ENCODE peak calls at places on chromosomes 11 and 22, in six cellular contexts. One of them, this sample, is unnamed.

GRCh38 chr11:47052165-47052564 is 115.6 kb downstream of the CSTPP1 start:
- DNase-seq in psoas muscle: no peak
- DNase-seq in Calu3: no peak
- DNase-seq in fibroblast of mammary gland: no peak
- DNase-seq in tibial artery: no peak
- DNase-seq in fibroblast of lung: no peak
- DNase-seq in this sample: peak

GRCh38 chr11:117980280-117980679 is 5.9 kb upstream of the IL10RA start:
- DNase-seq in psoas muscle: no peak
- DNase-seq in Calu3: no peak
- DNase-seq in fibroblast of mammary gland: no peak
- DNase-seq in tibial artery: no peak
- DNase-seq in fibroblast of lung: no peak
- DNase-seq in this sample: no peak

GRCh38 chr11:19352736-19353110 is 112.0 kb upstream of the E2F8 start:
- DNase-seq in psoas muscle: no peak
- DNase-seq in Calu3: no peak
- DNase-seq in fibroblast of mammary gland: no peak
- DNase-seq in tibial artery: no peak
- DNase-seq in fibroblast of lung: no peak
- DNase-seq in this sample: no peak

GRCh38 chr22:32836286-32836859 is 34.9 kb downstream of the TIMP3 start:
- DNase-seq in psoas muscle: no peak
- DNase-seq in Calu3: peak
- DNase-seq in fibroblast of mammary gland: peak
- DNase-seq in tibial artery: peak
- DNase-seq in fibroblast of lung: no peak
- DNase-seq in this sample: peak

GRCh38 chr11:19576054-19576453 is 136.6 kb upstream of the NAV2 start:
- DNase-seq in psoas muscle: no peak
- DNase-seq in Calu3: no peak
- DNase-seq in fibroblast of mammary gland: peak
- DNase-seq in tibial artery: no peak
- DNase-seq in fibroblast of lung: no peak
- DNase-seq in this sample: no peak

GRCh38 chr11:19867064-19867463 is 154.4 kb downstream of the NAV2 start:
- DNase-seq in psoas muscle: no peak
- DNase-seq in Calu3: no peak
- DNase-seq in fibroblast of mammary gland: no peak
- DNase-seq in tibial artery: no peak
- DNase-seq in fibroblast of lung: no peak
- DNase-seq in this sample: no peak

GRCh38 chr11:2092956-2093412 is 46.2 kb downstream of the IGF2 start:
- DNase-seq in psoas muscle: peak
- DNase-seq in Calu3: peak
- DNase-seq in fibroblast of mammary gland: peak
- DNase-seq in tibial artery: peak
- DNase-seq in fibroblast of lung: peak
- DNase-seq in this sample: peak

GRCh38 chr22:43242627-43243026 is 55.7 kb upstream of the TTLL12 start:
- DNase-seq in psoas muscle: no peak
- DNase-seq in Calu3: no peak
- DNase-seq in fibroblast of mammary gland: no peak
- DNase-seq in tibial artery: no peak
- DNase-seq in fibroblast of lung: no peak
- DNase-seq in this sample: no peak

GRCh38 chr22:31822523-31822922 is 68.7 kb downstream of the DEPDC5 start:
- DNase-seq in psoas muscle: no peak
- DNase-seq in Calu3: no peak
- DNase-seq in fibroblast of mammary gland: no peak
- DNase-seq in tibial artery: no peak
- DNase-seq in fibroblast of lung: no peak
- DNase-seq in this sample: no peak
- TF ChIP-seq CTCF in psoas muscle: no peak
- TF ChIP-seq CTCF in Calu3: no peak
- TF ChIP-seq CTCF in fibroblast of mammary gland: no peak
- TF ChIP-seq CTCF in tibial artery: no peak
- TF ChIP-seq CTCF in fibroblast of lung: no peak
- TF ChIP-seq CTCF in this sample: no peak

GRCh38 chr22:19943665-19944026 is 2.0 kb upstream of the TXNRD2 start:
- DNase-seq in psoas muscle: no peak
- DNase-seq in Calu3: no peak
- DNase-seq in fibroblast of mammary gland: peak
- DNase-seq in tibial artery: peak
- DNase-seq in fibroblast of lung: peak
- DNase-seq in this sample: peak

GRCh38 chr22:19951351-19951750 is 9.7 kb upstream of the TXNRD2 start:
- DNase-seq in psoas muscle: no peak
- DNase-seq in Calu3: no peak
- DNase-seq in fibroblast of mammary gland: no peak
- DNase-seq in tibial artery: no peak
- DNase-seq in fibroblast of lung: no peak
- DNase-seq in this sample: no peak

GRCh38 chr22:19942071-19942885 is 660 bp upstream of the TXNRD2 start:
- DNase-seq in psoas muscle: no peak
- DNase-seq in Calu3: no peak
- DNase-seq in fibroblast of mammary gland: peak
- DNase-seq in tibial artery: peak
- DNase-seq in fibroblast of lung: no peak
- DNase-seq in this sample: peak

GRCh38 chr22:19942886-19943664 is 1.5 kb upstream of the TXNRD2 start:
- DNase-seq in psoas muscle: no peak
- DNase-seq in Calu3: no peak
- DNase-seq in fibroblast of mammary gland: peak
- DNase-seq in tibial artery: peak
- DNase-seq in fibroblast of lung: peak
- DNase-seq in this sample: peak

DNA sequence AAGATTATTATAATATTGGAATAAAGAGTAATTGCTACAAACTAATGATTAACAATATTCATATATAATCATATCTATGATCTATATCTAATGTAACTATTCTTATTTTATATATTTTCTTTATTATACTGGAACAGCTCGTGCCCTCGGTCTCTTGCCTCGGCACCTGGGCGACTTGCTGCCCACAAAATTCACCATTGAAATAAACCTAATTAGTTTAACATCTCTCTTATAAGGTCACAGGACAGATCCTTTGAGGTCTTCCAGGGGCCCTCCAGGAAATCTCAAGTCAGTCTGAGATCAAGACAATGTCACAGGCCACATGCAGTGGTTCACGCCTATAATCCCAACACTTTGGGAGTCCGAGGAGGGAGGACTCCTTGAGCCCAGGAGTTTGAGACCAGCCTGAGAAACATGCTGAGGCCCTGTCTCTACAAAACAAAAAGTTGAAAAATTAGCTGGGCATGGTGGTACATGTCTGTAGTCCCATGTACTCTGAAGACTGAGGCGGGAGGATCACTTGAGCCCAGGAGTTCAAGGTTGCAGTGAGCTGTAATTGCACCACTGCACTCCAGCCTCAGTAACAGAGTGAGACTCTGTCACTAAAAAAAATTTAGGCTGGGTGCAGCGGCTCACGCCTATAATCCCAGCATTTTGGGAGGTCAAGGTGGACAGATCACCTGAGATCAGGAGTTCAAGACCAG is 6.6 kb upstream of the TXNRD2 start:
- DNase-seq in psoas muscle: no peak
- DNase-seq in Calu3: no peak
- DNase-seq in fibroblast of mammary gland: no peak
- DNase-seq in tibial artery: no peak
- DNase-seq in fibroblast of lung: no peak
- DNase-seq in this sample: no peak
- TF ChIP-seq CTCF in psoas muscle: no peak
- TF ChIP-seq CTCF in Calu3: no peak
- TF ChIP-seq CTCF in fibroblast of mammary gland: no peak
- TF ChIP-seq CTCF in tibial artery: no peak
- TF ChIP-seq CTCF in fibroblast of lung: no peak
- TF ChIP-seq CTCF in this sample: no peak

GRCh38 chr22:17748555-17749353 is 25.5 kb downstream of the BID start:
- DNase-seq in psoas muscle: no peak
- DNase-seq in Calu3: no peak
- DNase-seq in fibroblast of mammary gland: no peak
- DNase-seq in tibial artery: no peak
- DNase-seq in fibroblast of lung: no peak
- DNase-seq in this sample: no peak
- TF ChIP-seq CTCF in psoas muscle: no peak
- TF ChIP-seq CTCF in Calu3: no peak
- TF ChIP-seq CTCF in fibroblast of mammary gland: no peak
- TF ChIP-seq CTCF in tibial artery: no peak
- TF ChIP-seq CTCF in fibroblast of lung: no peak
- TF ChIP-seq CTCF in this sample: no peak

DNA sequence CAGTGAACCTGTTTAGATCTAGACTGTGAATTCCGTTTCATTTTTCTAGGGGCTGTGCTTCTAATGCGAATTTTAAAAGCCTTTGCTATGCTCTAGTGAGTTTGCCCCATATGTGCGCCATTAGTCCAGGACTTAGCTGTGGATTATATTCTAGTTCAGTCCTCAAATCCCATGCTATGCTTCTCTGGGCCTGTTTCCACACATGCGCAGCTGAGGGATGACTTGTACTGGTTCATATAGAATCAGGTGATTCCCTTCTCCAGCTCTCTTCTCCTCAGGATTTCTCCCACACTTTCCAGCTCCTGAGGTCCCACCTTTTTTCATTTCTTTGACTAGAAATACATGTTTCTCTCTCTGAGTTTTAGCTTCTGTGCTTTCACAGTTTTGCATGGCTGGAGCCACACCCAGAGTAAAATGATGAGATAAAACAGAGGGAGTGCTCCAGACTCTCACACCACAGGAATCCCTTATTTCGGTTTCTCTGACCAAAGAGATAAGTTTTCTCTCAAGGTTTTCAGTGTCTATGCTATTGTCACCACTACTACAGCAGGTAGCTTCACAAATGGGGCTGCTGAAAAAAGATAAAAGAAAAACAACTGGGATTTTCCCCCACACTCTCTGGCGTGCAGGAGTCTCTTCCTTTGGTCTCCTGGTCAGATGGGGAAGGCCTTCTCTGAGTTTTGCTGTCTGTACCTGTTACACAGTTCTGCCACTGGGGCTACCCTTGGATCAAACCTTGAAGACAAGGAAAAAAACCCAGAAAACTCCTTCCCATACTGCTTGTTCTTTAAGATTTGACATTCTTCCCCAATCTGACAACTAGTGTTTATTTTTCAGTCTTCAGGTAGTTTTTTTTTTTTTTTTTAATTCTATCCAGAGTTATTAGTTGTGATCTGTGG is 96.2 kb upstream of the TEAD1 start:
- DNase-seq in psoas muscle: no peak
- DNase-seq in Calu3: no peak
- DNase-seq in fibroblast of mammary gland: no peak
- DNase-seq in tibial artery: no peak
- DNase-seq in fibroblast of lung: peak
- DNase-seq in this sample: no peak
- TF ChIP-seq CTCF in psoas muscle: no peak
- TF ChIP-seq CTCF in Calu3: no peak
- TF ChIP-seq CTCF in fibroblast of mammary gland: no peak
- TF ChIP-seq CTCF in tibial artery: no peak
- TF ChIP-seq CTCF in fibroblast of lung: no peak
- TF ChIP-seq CTCF in this sample: no peak

DNA sequence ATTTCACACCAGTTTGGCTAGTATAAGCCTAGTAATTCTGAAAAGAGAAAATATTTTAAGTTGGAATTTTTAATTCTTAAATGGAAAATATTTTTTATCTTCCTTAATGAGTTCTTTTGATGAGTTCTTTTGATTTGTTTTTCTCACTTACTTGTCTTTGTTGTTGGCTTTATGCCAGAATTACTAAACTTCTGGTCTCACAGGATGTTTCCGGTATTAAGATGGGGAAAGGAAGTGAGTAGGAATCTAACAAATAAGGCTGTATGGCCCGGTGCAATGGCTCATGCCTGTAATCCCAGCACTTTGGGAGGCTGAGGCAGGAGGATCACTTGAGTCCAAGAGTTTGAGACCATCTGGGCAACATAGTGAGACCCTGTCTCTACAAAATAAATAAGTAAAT is 106.4 kb downstream of the ARHGAP42 start:
- DNase-seq in psoas muscle: no peak
- DNase-seq in Calu3: no peak
- DNase-seq in fibroblast of mammary gland: no peak
- DNase-seq in tibial artery: no peak
- DNase-seq in fibroblast of lung: no peak
- DNase-seq in this sample: no peak
- TF ChIP-seq CTCF in psoas muscle: no peak
- TF ChIP-seq CTCF in Calu3: no peak
- TF ChIP-seq CTCF in fibroblast of mammary gland: no peak
- TF ChIP-seq CTCF in tibial artery: no peak
- TF ChIP-seq CTCF in fibroblast of lung: no peak
- TF ChIP-seq CTCF in this sample: no peak

GRCh38 chr11:64784813-64785581 is 6.7 kb upstream of the SF1 start:
- DNase-seq in psoas muscle: no peak
- DNase-seq in Calu3: no peak
- DNase-seq in fibroblast of mammary gland: no peak
- DNase-seq in tibial artery: no peak
- DNase-seq in fibroblast of lung: no peak
- DNase-seq in this sample: no peak
- TF ChIP-seq CTCF in psoas muscle: no peak
- TF ChIP-seq CTCF in Calu3: no peak
- TF ChIP-seq CTCF in fibroblast of mammary gland: no peak
- TF ChIP-seq CTCF in tibial artery: no peak
- TF ChIP-seq CTCF in fibroblast of lung: no peak
- TF ChIP-seq CTCF in this sample: no peak

DNA sequence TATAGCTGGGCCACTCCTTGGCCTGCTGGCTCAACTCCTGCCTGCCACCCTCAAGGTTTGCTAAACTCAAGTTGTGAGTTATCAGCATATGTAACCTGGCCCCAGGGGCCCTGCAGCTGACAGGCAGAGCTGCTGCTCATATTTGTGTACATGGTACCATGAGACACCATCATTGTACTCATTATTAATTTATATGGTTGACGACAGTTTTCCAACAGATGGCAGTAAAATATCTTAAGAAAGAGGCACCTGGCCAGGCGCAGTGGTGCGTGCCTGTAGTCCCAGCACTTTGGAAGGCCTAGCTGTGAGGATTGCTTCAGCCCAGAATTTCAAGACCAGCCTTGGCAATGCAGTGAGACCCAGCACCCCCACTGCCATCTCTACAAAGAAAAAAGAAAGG is 11.4 kb upstream of the DENND5A start:
- DNase-seq in psoas muscle: no peak
- DNase-seq in Calu3: peak
- DNase-seq in fibroblast of mammary gland: no peak
- DNase-seq in tibial artery: peak
- DNase-seq in fibroblast of lung: no peak
- DNase-seq in this sample: no peak
- TF ChIP-seq CTCF in psoas muscle: no peak
- TF ChIP-seq CTCF in Calu3: no peak
- TF ChIP-seq CTCF in fibroblast of mammary gland: no peak
- TF ChIP-seq CTCF in tibial artery: no peak
- TF ChIP-seq CTCF in fibroblast of lung: no peak
- TF ChIP-seq CTCF in this sample: no peak

DNA sequence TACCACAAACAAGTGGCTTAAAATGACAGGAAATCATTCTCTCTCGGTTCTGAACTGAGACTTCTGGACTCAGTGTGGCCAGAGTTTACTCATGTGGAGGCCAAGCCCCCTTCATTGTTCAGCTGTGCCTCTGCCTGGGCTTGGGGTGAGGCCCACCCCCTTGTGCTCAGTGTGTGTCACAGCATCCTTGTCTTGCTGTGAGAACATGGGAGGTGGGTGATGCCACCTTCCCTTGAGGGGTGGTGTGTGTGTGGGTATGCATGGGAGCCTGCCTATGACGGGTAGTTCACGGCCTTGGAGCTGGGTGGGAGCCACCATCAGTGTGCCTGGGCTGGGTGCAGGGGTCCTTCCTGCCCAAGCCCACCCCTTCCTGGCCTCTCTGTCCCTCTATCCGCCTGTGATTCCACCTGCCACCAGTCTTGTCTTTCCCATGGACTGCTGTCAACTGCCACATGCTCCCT is 101.7 kb downstream of the MORC2 start:
- DNase-seq in psoas muscle: no peak
- DNase-seq in Calu3: no peak
- DNase-seq in fibroblast of mammary gland: no peak
- DNase-seq in tibial artery: peak
- DNase-seq in fibroblast of lung: no peak
- DNase-seq in this sample: no peak
- TF ChIP-seq CTCF in psoas muscle: no peak
- TF ChIP-seq CTCF in Calu3: no peak
- TF ChIP-seq CTCF in fibroblast of mammary gland: peak
- TF ChIP-seq CTCF in tibial artery: no peak
- TF ChIP-seq CTCF in fibroblast of lung: no peak
- TF ChIP-seq CTCF in this sample: no peak